ENCODE peak calls at places on chromosomes 4 and X, in six cellular contexts. One of them, this sample, is unnamed.
A peak's percentile ranks its signal among the peaks of the same experiment; 100 is the strongest.

GRCh38 chr4:98466868-98467599 is 191.4 kb downstream of the TSPAN5 start:
- DNase-seq in breast epithelium: no peak
- DNase-seq in transverse colon: no peak
- DNase-seq in fibroblast of lung: no peak
- DNase-seq in CD8-positive, alpha-beta T cell: no peak
- DNase-seq in cardiac muscle cell: no peak
- DNase-seq in this sample: no peak

GRCh38 chr4:7821245-7822165 is 118.2 kb downstream of the AFAP1 start:
- DNase-seq in cardiac muscle cell: no peak
- DNase-seq in transverse colon: no peak
- DNase-seq in fibroblast of lung: no peak
- DNase-seq in breast epithelium: no peak
- DNase-seq in CD8-positive, alpha-beta T cell: no peak
- DNase-seq in this sample: no peak

GRCh38 chrX:45632506-45632905 is 431.8 kb upstream of the DIPK2B start:
- DNase-seq in cardiac muscle cell: no peak
- DNase-seq in CD8-positive, alpha-beta T cell: no peak
- DNase-seq in transverse colon: no peak
- DNase-seq in fibroblast of lung: no peak
- DNase-seq in breast epithelium: no peak
- DNase-seq in this sample: no peak

GRCh38 chr4:57037982-57038604 is 59.4 kb downstream of the POLR2B start:
- DNase-seq in fibroblast of lung: peak; percentile 53
- DNase-seq in transverse colon: peak; percentile 67
- DNase-seq in cardiac muscle cell: peak; percentile 85
- DNase-seq in CD8-positive, alpha-beta T cell: no peak
- DNase-seq in breast epithelium: peak; percentile 63
- DNase-seq in this sample: peak; percentile 87

GRCh38 chr4:664713-665231 is 9.3 kb downstream of the ATP5ME start:
- DNase-seq in fibroblast of lung: no peak
- DNase-seq in transverse colon: no peak
- DNase-seq in breast epithelium: no peak
- DNase-seq in cardiac muscle cell: no peak
- DNase-seq in CD8-positive, alpha-beta T cell: no peak
- DNase-seq in this sample: peak; percentile 75

GRCh38 chr4:150056569-150056968 is 21.7 kb upstream of the DCLK2 start:
- DNase-seq in CD8-positive, alpha-beta T cell: no peak
- DNase-seq in transverse colon: no peak
- DNase-seq in breast epithelium: no peak
- DNase-seq in cardiac muscle cell: no peak
- DNase-seq in fibroblast of lung: peak; percentile 70
- DNase-seq in this sample: no peak

GRCh38 chr4:32485976-32486375 is 1765.8 kb downstream of the PCDH7 start:
- DNase-seq in transverse colon: no peak
- DNase-seq in cardiac muscle cell: peak; percentile 35
- DNase-seq in breast epithelium: no peak
- DNase-seq in fibroblast of lung: peak; percentile 7
- DNase-seq in CD8-positive, alpha-beta T cell: no peak
- DNase-seq in this sample: no peak

GRCh38 chr4:24659241-24659961 is 75.0 kb upstream of the DHX15 start:
- DNase-seq in cardiac muscle cell: no peak
- DNase-seq in transverse colon: no peak
- DNase-seq in CD8-positive, alpha-beta T cell: no peak
- DNase-seq in breast epithelium: no peak
- DNase-seq in fibroblast of lung: peak; percentile 67
- DNase-seq in this sample: no peak

GRCh38 chr4:8652181-8653078 is 59.9 kb downstream of the CPZ start:
- DNase-seq in breast epithelium: peak; percentile 40
- DNase-seq in CD8-positive, alpha-beta T cell: no peak
- DNase-seq in transverse colon: no peak
- DNase-seq in cardiac muscle cell: no peak
- DNase-seq in fibroblast of lung: no peak
- DNase-seq in this sample: no peak

GRCh38 chr4:74418063-74418670 is 26.8 kb upstream of the AREG start:
- DNase-seq in CD8-positive, alpha-beta T cell: no peak
- DNase-seq in breast epithelium: no peak
- DNase-seq in fibroblast of lung: peak; percentile 87
- DNase-seq in transverse colon: no peak
- DNase-seq in cardiac muscle cell: no peak
- DNase-seq in this sample: no peak

GRCh38 chrX:93591398-93591797 is 82.0 kb downstream of the NAP1L3 start:
- DNase-seq in cardiac muscle cell: no peak
- DNase-seq in fibroblast of lung: no peak
- DNase-seq in transverse colon: no peak
- DNase-seq in breast epithelium: no peak
- DNase-seq in CD8-positive, alpha-beta T cell: no peak
- DNase-seq in this sample: no peak

GRCh38 chrX:80648023-80648422 is 161.7 kb downstream of the BRWD3 start:
- DNase-seq in transverse colon: no peak
- DNase-seq in breast epithelium: no peak
- DNase-seq in fibroblast of lung: peak; percentile 0
- DNase-seq in cardiac muscle cell: peak; percentile 21
- DNase-seq in CD8-positive, alpha-beta T cell: no peak
- DNase-seq in this sample: no peak
- TF ChIP-seq CTCF in transverse colon: no peak
- TF ChIP-seq CTCF in breast epithelium: no peak
- TF ChIP-seq CTCF in fibroblast of lung: peak; percentile 34
- TF ChIP-seq CTCF in cardiac muscle cell: peak; percentile 44
- TF ChIP-seq CTCF in CD8-positive, alpha-beta T cell: no peak
- TF ChIP-seq CTCF in this sample: peak; percentile 25

GRCh38 chr4:185119927-185120630 is 23.0 kb upstream of the SLC25A4 start:
- DNase-seq in fibroblast of lung: no peak
- DNase-seq in cardiac muscle cell: peak; percentile 85
- DNase-seq in breast epithelium: no peak
- DNase-seq in CD8-positive, alpha-beta T cell: no peak
- DNase-seq in transverse colon: no peak
- DNase-seq in this sample: no peak
- H3K4me1 ChIP-seq in fibroblast of lung: peaks cover 2% of the 10 kb centered on the region
- H3K4me1 ChIP-seq in cardiac muscle cell: peaks cover 39% of the 10 kb centered on the region
- H3K4me1 ChIP-seq in breast epithelium: no peaks in the 10 kb centered on the region
- H3K4me1 ChIP-seq in CD8-positive, alpha-beta T cell: no peaks in the 10 kb centered on the region
- H3K4me1 ChIP-seq in transverse colon: no peaks in the 10 kb centered on the region
- H3K4me1 ChIP-seq in this sample: no peaks in the 10 kb centered on the region

GRCh38 chr4:140049024-140049923 is 104.7 kb downstream of the MAML3 start:
- DNase-seq in transverse colon: peak; percentile 64
- DNase-seq in cardiac muscle cell: peak; percentile 67
- DNase-seq in CD8-positive, alpha-beta T cell: peak; percentile 34
- DNase-seq in breast epithelium: no peak
- DNase-seq in fibroblast of lung: peak; percentile 59
- DNase-seq in this sample: no peak
- H3K36me3 ChIP-seq in transverse colon: no peaks in the 10 kb centered on the region
- H3K36me3 ChIP-seq in cardiac muscle cell: no peaks in the 10 kb centered on the region
- H3K36me3 ChIP-seq in CD8-positive, alpha-beta T cell: no peaks in the 10 kb centered on the region
- H3K36me3 ChIP-seq in breast epithelium: no peaks in the 10 kb centered on the region
- H3K36me3 ChIP-seq in fibroblast of lung: no peaks in the 10 kb centered on the region
- H3K36me3 ChIP-seq in this sample: no peaks in the 10 kb centered on the region

GRCh38 chr4:41887821-41888699 is 47.2 kb upstream of the TMEM33 start:
- DNase-seq in cardiac muscle cell: peak; percentile 53
- DNase-seq in transverse colon: peak; percentile 21
- DNase-seq in fibroblast of lung: peak; percentile 77
- DNase-seq in CD8-positive, alpha-beta T cell: peak; percentile 18
- DNase-seq in breast epithelium: peak; percentile 50
- DNase-seq in this sample: no peak
- TF ChIP-seq CTCF in cardiac muscle cell: peak; percentile 88
- TF ChIP-seq CTCF in transverse colon: peak; percentile 90
- TF ChIP-seq CTCF in fibroblast of lung: peak; percentile 83
- TF ChIP-seq CTCF in CD8-positive, alpha-beta T cell: peak; percentile 99
- TF ChIP-seq CTCF in breast epithelium: peak; percentile 63
- TF ChIP-seq CTCF in this sample: peak; percentile 80

GRCh38 chr4:139208404-139208945 is 31.5 kb upstream of the ELF2 start:
- DNase-seq in CD8-positive, alpha-beta T cell: no peak
- DNase-seq in cardiac muscle cell: no peak
- DNase-seq in transverse colon: no peak
- DNase-seq in fibroblast of lung: peak; percentile 98
- DNase-seq in breast epithelium: no peak
- DNase-seq in this sample: no peak
- H3K4me1 ChIP-seq in CD8-positive, alpha-beta T cell: no peaks in the 10 kb centered on the region
- H3K4me1 ChIP-seq in cardiac muscle cell: no peaks in the 10 kb centered on the region
- H3K4me1 ChIP-seq in transverse colon: no peaks in the 10 kb centered on the region
- H3K4me1 ChIP-seq in fibroblast of lung: no peaks in the 10 kb centered on the region
- H3K4me1 ChIP-seq in breast epithelium: no peaks in the 10 kb centered on the region
- H3K4me1 ChIP-seq in this sample: peaks cover 3% of the 10 kb centered on the region

DNA sequence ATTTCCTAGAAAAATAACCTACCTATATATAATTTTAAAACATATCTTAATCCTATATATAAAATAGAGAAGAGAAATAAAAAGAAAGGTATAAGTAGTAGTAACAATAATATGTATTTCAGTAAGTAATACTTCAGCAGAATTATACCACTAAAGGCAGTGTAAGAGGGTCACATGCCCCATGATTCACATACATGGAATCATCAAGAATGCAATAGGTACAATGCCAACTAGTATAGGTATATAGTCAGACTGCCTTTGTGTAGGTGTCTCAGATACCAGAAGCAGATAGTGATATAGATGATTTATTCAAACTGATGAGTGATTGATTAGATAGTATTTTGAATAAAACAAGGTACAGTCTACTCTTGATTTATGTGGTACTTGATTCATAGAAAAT is 9.4 kb downstream of the AIMP1 start:
- DNase-seq in fibroblast of lung: no peak
- DNase-seq in CD8-positive, alpha-beta T cell: no peak
- DNase-seq in breast epithelium: no peak
- DNase-seq in transverse colon: no peak
- DNase-seq in cardiac muscle cell: no peak
- DNase-seq in this sample: no peak
- H3K36me3 ChIP-seq in fibroblast of lung: no peaks in the 10 kb centered on the region
- H3K36me3 ChIP-seq in CD8-positive, alpha-beta T cell: peaks cover 23% of the 10 kb centered on the region
- H3K36me3 ChIP-seq in breast epithelium: no peaks in the 10 kb centered on the region
- H3K36me3 ChIP-seq in transverse colon: no peaks in the 10 kb centered on the region
- H3K36me3 ChIP-seq in cardiac muscle cell: peaks cover 29% of the 10 kb centered on the region
- H3K36me3 ChIP-seq in this sample: peaks cover 48% of the 10 kb centered on the region

GRCh38 chrX:139475432-139475831 is 55.1 kb upstream of the F9 start:
- DNase-seq in transverse colon: no peak
- DNase-seq in fibroblast of lung: no peak
- DNase-seq in breast epithelium: no peak
- DNase-seq in cardiac muscle cell: no peak
- DNase-seq in CD8-positive, alpha-beta T cell: no peak
- DNase-seq in this sample: no peak
- TF ChIP-seq CTCF in transverse colon: no peak
- TF ChIP-seq CTCF in fibroblast of lung: no peak
- TF ChIP-seq CTCF in breast epithelium: no peak
- TF ChIP-seq CTCF in cardiac muscle cell: no peak
- TF ChIP-seq CTCF in CD8-positive, alpha-beta T cell: no peak
- TF ChIP-seq CTCF in this sample: no peak

GRCh38 chr4:13986533-13986932 is 359.0 kb upstream of the BOD1L1 start:
- DNase-seq in breast epithelium: no peak
- DNase-seq in CD8-positive, alpha-beta T cell: no peak
- DNase-seq in cardiac muscle cell: no peak
- DNase-seq in transverse colon: no peak
- DNase-seq in fibroblast of lung: peak; percentile 6
- DNase-seq in this sample: no peak
- H3K4me1 ChIP-seq in breast epithelium: peaks cover 5% of the 10 kb centered on the region
- H3K4me1 ChIP-seq in CD8-positive, alpha-beta T cell: no peaks in the 10 kb centered on the region
- H3K4me1 ChIP-seq in cardiac muscle cell: peaks cover 17% of the 10 kb centered on the region
- H3K4me1 ChIP-seq in transverse colon: no peaks in the 10 kb centered on the region
- H3K4me1 ChIP-seq in fibroblast of lung: peaks cover 19% of the 10 kb centered on the region
- H3K4me1 ChIP-seq in this sample: no peaks in the 10 kb centered on the region

DNA sequence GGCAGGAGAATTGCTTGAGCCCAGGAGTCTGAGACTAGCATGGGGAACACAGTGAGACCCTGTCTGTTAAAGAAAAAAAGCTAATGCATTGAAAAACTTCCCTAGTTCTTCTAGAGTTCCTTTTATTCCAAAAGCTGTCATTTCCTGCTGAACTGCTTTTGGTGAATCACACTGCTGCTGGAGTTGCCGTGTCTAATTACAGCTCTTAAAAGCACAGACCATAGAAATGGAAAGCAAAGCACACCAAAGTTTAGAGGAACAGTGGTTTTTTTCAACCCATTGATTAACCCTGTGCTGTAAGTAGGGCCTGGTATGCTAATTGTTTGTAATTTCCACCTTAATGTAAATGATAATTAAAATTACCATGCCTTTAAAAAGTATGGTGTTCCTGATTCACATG is 52.4 kb downstream of the SEPTIN11 start:
- DNase-seq in cardiac muscle cell: peak; percentile 30
- DNase-seq in fibroblast of lung: peak; percentile 70
- DNase-seq in transverse colon: no peak
- DNase-seq in CD8-positive, alpha-beta T cell: no peak
- DNase-seq in breast epithelium: no peak
- DNase-seq in this sample: no peak
- H3K36me3 ChIP-seq in cardiac muscle cell: no peaks in the 10 kb centered on the region
- H3K36me3 ChIP-seq in fibroblast of lung: peaks cover 16% of the 10 kb centered on the region
- H3K36me3 ChIP-seq in transverse colon: no peaks in the 10 kb centered on the region
- H3K36me3 ChIP-seq in CD8-positive, alpha-beta T cell: peaks cover 3% of the 10 kb centered on the region
- H3K36me3 ChIP-seq in breast epithelium: no peaks in the 10 kb centered on the region
- H3K36me3 ChIP-seq in this sample: no peaks in the 10 kb centered on the region

This sample was measured in left lung.